ENCODE peak calls at places on chromosomes 5 and 9, in six cellular contexts. One of them, this sample, is unnamed.
A peak's percentile ranks its signal among the peaks of the same experiment; 100 is the strongest.

GRCh38 chr9:129026442-129027223 is 1.5 kb downstream of the SH3GLB2 start:
- DNase-seq in endodermal cell: peak; percentile 89
- DNase-seq in PC-3: peak; percentile 54
- DNase-seq in psoas muscle: no peak
- DNase-seq in fibroblast of pulmonary artery: no peak
- DNase-seq in epithelial cell of proximal tubule: no peak
- DNase-seq in this sample: peak; percentile 41

GRCh38 chr9:127598839-127599549 is 13.1 kb upstream of the STXBP1 start:
- DNase-seq in endodermal cell: no peak
- DNase-seq in PC-3: no peak
- DNase-seq in psoas muscle: no peak
- DNase-seq in fibroblast of pulmonary artery: no peak
- DNase-seq in epithelial cell of proximal tubule: no peak
- DNase-seq in this sample: no peak

GRCh38 chr5:111887706-111888105 is 130.7 kb upstream of the NREP start:
- DNase-seq in endodermal cell: no peak
- DNase-seq in PC-3: no peak
- DNase-seq in psoas muscle: no peak
- DNase-seq in fibroblast of pulmonary artery: peak; percentile 48
- DNase-seq in epithelial cell of proximal tubule: no peak
- DNase-seq in this sample: no peak

GRCh38 chr5:322281-322941 is 897 bp downstream of the AHRR start:
- DNase-seq in endodermal cell: peak; percentile 65
- DNase-seq in PC-3: no peak
- DNase-seq in psoas muscle: no peak
- DNase-seq in fibroblast of pulmonary artery: no peak
- DNase-seq in epithelial cell of proximal tubule: no peak
- DNase-seq in this sample: no peak

GRCh38 chr5:59548807-59549357 is 344.6 kb downstream of the PDE4D start:
- DNase-seq in endodermal cell: no peak
- DNase-seq in PC-3: peak; percentile 79
- DNase-seq in psoas muscle: no peak
- DNase-seq in fibroblast of pulmonary artery: no peak
- DNase-seq in epithelial cell of proximal tubule: no peak
- DNase-seq in this sample: no peak

GRCh38 chr5:76579166-76579765 is 43.9 kb downstream of the F2RL2 start:
- DNase-seq in endodermal cell: no peak
- DNase-seq in PC-3: peak; percentile 38
- DNase-seq in psoas muscle: no peak
- DNase-seq in fibroblast of pulmonary artery: peak; percentile 20
- DNase-seq in epithelial cell of proximal tubule: no peak
- DNase-seq in this sample: no peak

GRCh38 chr9:72628191-72628590 is 106.8 kb downstream of the TMC1 start:
- DNase-seq in endodermal cell: no peak
- DNase-seq in PC-3: no peak
- DNase-seq in psoas muscle: no peak
- DNase-seq in fibroblast of pulmonary artery: no peak
- DNase-seq in epithelial cell of proximal tubule: no peak
- DNase-seq in this sample: no peak

GRCh38 chr5:112902561-112902960 is 19.5 kb downstream of the REEP5 start:
- DNase-seq in endodermal cell: peak; percentile 7
- DNase-seq in PC-3: no peak
- DNase-seq in psoas muscle: no peak
- DNase-seq in fibroblast of pulmonary artery: no peak
- DNase-seq in epithelial cell of proximal tubule: no peak
- DNase-seq in this sample: no peak

GRCh38 chr5:14039576-14039975 is 95.1 kb upstream of the DNAH5 start:
- DNase-seq in endodermal cell: no peak
- DNase-seq in PC-3: peak; percentile 99
- DNase-seq in psoas muscle: no peak
- DNase-seq in fibroblast of pulmonary artery: peak; percentile 29
- DNase-seq in epithelial cell of proximal tubule: no peak
- DNase-seq in this sample: no peak

DNA sequence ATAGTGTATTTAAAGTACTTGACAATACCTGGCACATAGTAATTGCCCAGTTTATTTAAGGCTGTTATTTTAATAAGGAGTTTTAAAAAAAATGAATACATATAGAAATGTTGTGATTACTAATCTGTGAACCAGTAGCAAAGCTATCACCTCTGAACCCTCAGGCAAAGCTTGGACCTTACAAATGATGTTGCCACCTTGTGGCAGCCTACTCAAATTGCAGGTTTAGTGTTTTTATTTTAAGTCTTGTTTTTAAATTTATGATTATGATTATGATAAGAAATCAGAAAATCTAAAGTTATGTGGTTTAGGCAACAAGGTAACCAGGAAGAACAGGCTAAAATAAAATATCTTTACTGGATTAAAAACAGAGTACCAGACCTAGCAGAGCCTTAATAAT is 35.8 kb downstream of the PPARGC1B start:
- DNase-seq in endodermal cell: no peak
- DNase-seq in PC-3: peak; percentile 67
- DNase-seq in psoas muscle: no peak
- DNase-seq in fibroblast of pulmonary artery: no peak
- DNase-seq in epithelial cell of proximal tubule: no peak
- DNase-seq in this sample: no peak
- TF ChIP-seq CTCF in endodermal cell: peak; percentile 88
- TF ChIP-seq CTCF in PC-3: peak; percentile 89
- TF ChIP-seq CTCF in psoas muscle: peak; percentile 25
- TF ChIP-seq CTCF in fibroblast of pulmonary artery: peak; percentile 20
- TF ChIP-seq CTCF in epithelial cell of proximal tubule: peak; percentile 46
- TF ChIP-seq CTCF in this sample: no peak

GRCh38 chr9:109416135-109416706 is 81.9 kb downstream of the PTPN3 start:
- DNase-seq in endodermal cell: no peak
- DNase-seq in PC-3: no peak
- DNase-seq in psoas muscle: no peak
- DNase-seq in fibroblast of pulmonary artery: no peak
- DNase-seq in epithelial cell of proximal tubule: no peak
- DNase-seq in this sample: no peak
- H3K4me3 ChIP-seq in endodermal cell: no peak overlapping the region
- H3K4me3 ChIP-seq in PC-3: no peak overlapping the region
- H3K4me3 ChIP-seq in psoas muscle: peak overlapping the region; percentile 65
- H3K4me3 ChIP-seq in fibroblast of pulmonary artery: no peak overlapping the region
- H3K4me3 ChIP-seq in epithelial cell of proximal tubule: no peak overlapping the region
- H3K4me3 ChIP-seq in this sample: no peak overlapping the region

DNA sequence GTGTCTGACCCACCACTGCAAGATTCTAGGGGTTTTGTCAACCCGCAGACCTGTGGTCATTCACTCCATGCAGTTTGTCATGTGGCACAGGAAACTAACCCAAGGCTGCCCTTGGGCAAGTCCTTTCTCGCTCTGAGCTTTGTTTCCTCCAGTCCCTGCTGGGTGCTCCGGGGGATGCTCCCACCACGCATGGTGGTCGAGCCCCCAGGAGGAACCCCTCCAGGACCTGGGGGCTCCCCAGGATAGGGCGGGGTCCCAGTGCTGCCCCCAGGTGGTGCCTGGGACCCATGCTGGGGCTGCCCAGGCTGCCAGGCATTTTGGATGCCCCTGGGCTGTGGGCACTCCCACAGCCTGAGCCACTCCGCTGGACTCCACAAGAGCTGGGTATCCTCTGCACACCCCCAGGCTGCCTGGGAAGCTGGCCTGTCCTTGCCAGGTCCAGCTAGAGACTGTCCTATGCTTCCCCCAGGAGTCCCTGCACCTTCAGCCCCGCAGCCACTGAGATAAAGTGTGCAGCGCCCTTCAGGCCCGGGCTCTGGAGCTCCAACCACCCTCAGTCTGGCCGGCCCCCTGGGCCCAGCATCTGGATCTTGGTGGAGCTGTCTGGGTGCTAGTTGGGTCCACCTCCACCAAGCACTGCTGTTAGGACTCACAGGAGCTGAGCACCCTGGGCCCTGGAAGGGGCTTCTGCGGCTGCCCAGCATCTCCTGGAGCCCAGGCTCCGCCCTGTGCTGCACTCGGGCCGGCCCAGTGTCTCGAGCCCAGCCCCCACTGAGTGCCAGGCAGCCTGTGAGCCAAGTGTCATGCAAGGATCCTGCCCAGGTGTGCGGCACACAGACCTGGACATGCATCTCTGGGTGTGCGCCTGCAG is 104.3 kb downstream of the PHF2 start:
- DNase-seq in endodermal cell: peak; percentile 43
- DNase-seq in PC-3: no peak
- DNase-seq in psoas muscle: no peak
- DNase-seq in fibroblast of pulmonary artery: no peak
- DNase-seq in epithelial cell of proximal tubule: no peak
- DNase-seq in this sample: no peak
- TF ChIP-seq CTCF in endodermal cell: peak; percentile 30
- TF ChIP-seq CTCF in PC-3: peak; percentile 14
- TF ChIP-seq CTCF in psoas muscle: no peak
- TF ChIP-seq CTCF in fibroblast of pulmonary artery: no peak
- TF ChIP-seq CTCF in epithelial cell of proximal tubule: no peak
- TF ChIP-seq CTCF in this sample: peak; percentile 38

DNA sequence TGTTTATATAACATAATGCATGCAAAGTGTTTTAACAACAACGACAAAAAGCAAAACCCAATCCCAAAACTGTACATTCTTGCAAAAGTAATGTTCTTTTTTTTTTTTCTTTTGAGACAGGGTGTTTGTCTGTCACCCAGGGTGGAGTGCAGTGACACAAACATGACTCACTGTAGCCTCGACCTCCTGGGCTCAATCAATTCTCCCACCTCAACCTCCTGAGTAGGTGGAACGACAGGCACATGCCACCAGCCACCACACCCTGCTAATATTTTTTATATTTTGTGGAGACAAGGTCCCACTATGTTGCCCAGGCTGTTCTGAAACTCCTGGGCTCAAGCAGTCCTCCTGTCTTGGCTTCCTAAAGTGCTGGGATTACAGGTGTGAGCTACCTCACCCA is 13.6 kb upstream of the HAVCR1 start:
- DNase-seq in endodermal cell: no peak
- DNase-seq in PC-3: peak; percentile 64
- DNase-seq in psoas muscle: no peak
- DNase-seq in fibroblast of pulmonary artery: no peak
- DNase-seq in epithelial cell of proximal tubule: no peak
- DNase-seq in this sample: no peak
- H3K4me3 ChIP-seq in endodermal cell: no peak overlapping the region
- H3K4me3 ChIP-seq in PC-3: no peak overlapping the region
- H3K4me3 ChIP-seq in psoas muscle: no peak overlapping the region
- H3K4me3 ChIP-seq in fibroblast of pulmonary artery: no peak overlapping the region
- H3K4me3 ChIP-seq in epithelial cell of proximal tubule: no peak overlapping the region
- H3K4me3 ChIP-seq in this sample: no peak overlapping the region

GRCh38 chr5:58459860-58460726 is at the start of gene PLK2:
- DNase-seq in endodermal cell: peak; percentile 95
- DNase-seq in PC-3: peak; percentile 80
- DNase-seq in psoas muscle: peak; percentile 92
- DNase-seq in fibroblast of pulmonary artery: peak; percentile 97
- DNase-seq in epithelial cell of proximal tubule: no peak
- DNase-seq in this sample: peak; percentile 61
- TF ChIP-seq CTCF in endodermal cell: peak; percentile 60
- TF ChIP-seq CTCF in PC-3: no peak
- TF ChIP-seq CTCF in psoas muscle: peak; percentile 53
- TF ChIP-seq CTCF in fibroblast of pulmonary artery: peak; percentile 23
- TF ChIP-seq CTCF in epithelial cell of proximal tubule: peak; percentile 47
- TF ChIP-seq CTCF in this sample: peak; percentile 42

DNA sequence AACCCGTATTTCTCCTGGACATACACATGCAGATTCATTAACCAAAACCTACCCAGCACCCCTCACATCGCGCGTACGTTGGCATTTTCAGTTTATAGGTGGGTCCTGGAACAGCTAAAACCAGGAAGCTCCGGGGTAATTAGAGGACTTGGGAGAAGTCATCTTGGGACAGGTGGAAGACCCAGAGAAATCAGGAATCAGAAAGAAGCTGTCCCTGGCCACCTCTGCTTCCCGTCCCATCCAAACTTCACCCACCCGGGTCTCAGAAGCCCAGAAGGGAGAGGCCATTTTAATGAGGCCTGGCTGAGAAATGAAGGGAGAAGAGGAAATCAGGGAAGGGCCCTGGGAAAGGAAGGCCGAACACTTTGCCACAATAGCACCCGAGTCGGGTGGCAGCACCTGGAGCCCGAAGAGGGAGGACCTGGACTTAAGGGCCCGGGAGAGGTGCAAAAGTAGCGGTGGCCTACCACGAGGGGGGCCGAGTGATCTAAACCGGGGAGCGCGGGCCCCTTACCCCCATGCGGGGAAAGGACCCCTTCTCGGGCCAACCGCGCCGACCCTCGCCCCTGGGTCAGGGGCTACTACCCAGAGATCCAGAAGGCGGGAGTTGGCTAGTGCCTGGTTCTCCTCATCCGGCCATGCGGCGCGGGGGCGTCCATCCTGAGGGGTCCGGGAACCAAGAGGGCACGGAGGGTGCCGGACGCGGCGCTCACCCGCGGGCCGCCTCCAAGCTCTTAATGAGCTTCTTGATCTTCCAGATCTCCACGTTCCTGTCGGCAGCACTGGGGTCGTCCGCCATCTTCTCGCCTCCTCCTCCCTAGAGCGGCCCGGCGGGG is 698 bp downstream of the ETF1 start:
- DNase-seq in endodermal cell: peak; percentile 59
- DNase-seq in PC-3: no peak
- DNase-seq in psoas muscle: no peak
- DNase-seq in fibroblast of pulmonary artery: no peak
- DNase-seq in epithelial cell of proximal tubule: no peak
- DNase-seq in this sample: no peak
- H3K4me3 ChIP-seq in endodermal cell: peak overlapping the region; percentile 94
- H3K4me3 ChIP-seq in PC-3: peak overlapping the region; percentile 93
- H3K4me3 ChIP-seq in psoas muscle: peak overlapping the region; percentile 96
- H3K4me3 ChIP-seq in fibroblast of pulmonary artery: peak overlapping the region; percentile 89
- H3K4me3 ChIP-seq in epithelial cell of proximal tubule: peak overlapping the region; percentile 99
- H3K4me3 ChIP-seq in this sample: peak overlapping the region; percentile 97

This sample was measured in retinal pigment epithelial cell.